ENCODE peak calls at places on chromosome 20, in six cellular contexts. F is colonic mucosa; G is tibial artery; X is thyroid gland; C is effector memory CD4-positive, alpha-beta T cell; O is SJSA1. E is an unnamed sample.

GRCh38 chr20:58640446-58640845 is 10.6 kb upstream of the STX16 start:
- DNase-seq in F (no peak), G (no peak), X (no peak), C (no peak), O (no peak), E (no peak)

GRCh38 chr20:10532351-10532750 is 97.2 kb downstream of the SLX4IP start:
- DNase-seq in F (no peak), G (no peak), X (no peak), C (no peak), O (no peak), E (no peak)

GRCh38 chr20:40860487-40860902 is 168.1 kb upstream of the TOP1 start:
- DNase-seq in F (no peak), G (no peak), X (no peak), C (no peak), O (no peak), E (no peak)

GRCh38 chr20:25007491-25008305 is 15.1 kb upstream of the APMAP start:
- DNase-seq in F (peak; percentile 16), G (peak; percentile 54), X (no peak), C (no peak), O (no peak), E (no peak)

GRCh38 chr20:57526885-57527566 is 2.1 kb upstream of the CTCFL start:
- DNase-seq in F (no peak), G (peak; percentile 53), X (no peak), C (no peak), O (no peak), E (no peak)

GRCh38 chr20:63736893-63737689 is 627 bp downstream of the LIME1 start:
- DNase-seq in F (peak; percentile 40), G (peak; percentile 67), X (no peak), C (peak; percentile 56), O (no peak), E (no peak)

GRCh38 chr20:47063407-47063806 is 168.8 kb downstream of the EYA2 start:
- DNase-seq in F (peak; percentile 92), G (no peak), X (peak; percentile 36), C (no peak), O (no peak), E (no peak)

GRCh38 chr20:11807070-11807741 is 110.5 kb upstream of the BTBD3 start:
- DNase-seq in F (no peak), G (no peak), X (no peak), C (no peak), O (peak; percentile 82), E (no peak)

GRCh38 chr20:63947638-63948456 is 8.4 kb downstream of the UCKL1 start:
- DNase-seq in F (no peak), G (peak; percentile 72), X (peak; percentile 37), C (no peak), O (no peak), E (no peak)

GRCh38 chr20:25669826-25670422 is 26.7 kb downstream of the ZNF337 start:
- DNase-seq in F (no peak), G (no peak), X (no peak), C (no peak), O (no peak), E (no peak)

GRCh38 chr20:19864130-19864529 is 106.1 kb downstream of the RIN2 start:
- DNase-seq in F (no peak), G (no peak), X (no peak), C (no peak), O (peak; percentile 64), E (no peak)

GRCh38 chr20:14235355-14235754 is 102.1 kb downstream of the FLRT3 start:
- DNase-seq in F (no peak), G (no peak), X (no peak), C (no peak), O (peak; percentile 39), E (no peak)

GRCh38 chr20:57714409-57715267 is 4.8 kb upstream of the PMEPA1 start:
- DNase-seq in F (no peak), G (peak; percentile 91), X (peak; percentile 69), C (no peak), O (peak; percentile 58), E (no peak)

GRCh38 chr20:3808141-3808479 is 12.0 kb downstream of the CDC25B start:
- DNase-seq in F (peak; percentile 95), G (peak; percentile 97), X (peak; percentile 88), C (no peak), O (no peak), E (no peak)

GRCh38 chr20:47328841-47329448 is 27.6 kb downstream of the ZMYND8 start:
- DNase-seq in F (no peak), G (no peak), X (no peak), C (no peak), O (no peak), E (no peak)

GRCh38 chr20:61728326-61728725 is 337.4 kb downstream of the TAF4 start:
- DNase-seq in F (no peak), G (no peak), X (no peak), C (no peak), O (no peak), E (no peak)

GRCh38 chr20:20207291-20207690 is 155.0 kb downstream of the CFAP61 start:
- DNase-seq in F (no peak), G (no peak), X (no peak), C (no peak), O (no peak), E (no peak)

DNA sequence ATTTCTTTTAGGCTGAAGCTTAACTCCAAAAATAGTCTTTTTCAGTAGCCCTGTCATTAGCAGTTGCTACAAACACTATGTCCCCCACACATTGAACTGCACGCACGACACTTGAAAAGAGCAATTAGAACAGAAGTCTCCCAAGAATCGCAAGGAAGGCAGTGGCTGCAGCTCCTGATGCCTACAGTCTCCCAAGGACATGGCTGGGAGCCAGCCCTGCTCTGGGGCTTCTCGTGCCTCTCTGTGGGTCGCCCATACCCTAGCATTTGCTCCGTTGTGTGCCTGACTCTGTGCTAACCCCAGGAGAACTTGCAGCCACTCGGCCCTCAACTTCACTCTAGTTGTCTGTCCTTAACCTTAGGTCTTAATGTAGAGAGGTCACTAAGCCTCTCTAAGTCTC is 454.2 kb downstream of the PTPRT start:
- DNase-seq in F (no peak), G (no peak), X (no peak), C (no peak), O (no peak), E (no peak)
- H3K9me3 ChIP-seq in F (no peaks in the 10 kb centered on the region), G (no peaks in the 10 kb centered on the region), X (no peaks in the 10 kb centered on the region), C (no peaks in the 10 kb centered on the region), O (peaks cover 7% of the 10 kb centered on the region), E (no peaks in the 10 kb centered on the region)

GRCh38 chr20:17043323-17043722 is 183.5 kb upstream of the PCSK2 start:
- DNase-seq in F (no peak), G (no peak), X (no peak), C (no peak), O (no peak), E (no peak)
- H3K9me3 ChIP-seq in F (no peaks in the 10 kb centered on the region), G (no peaks in the 10 kb centered on the region), X (no peaks in the 10 kb centered on the region), C (no peaks in the 10 kb centered on the region), O (no peaks in the 10 kb centered on the region), E (no peaks in the 10 kb centered on the region)

GRCh38 chr20:22577515-22578220 is 6.7 kb downstream of the FOXA2 start:
- DNase-seq in F (peak; percentile 62), G (no peak), X (no peak), C (no peak), O (no peak), E (no peak)
- H3K9me3 ChIP-seq in F (no peaks in the 10 kb centered on the region), G (no peaks in the 10 kb centered on the region), X (no peaks in the 10 kb centered on the region), C (no peaks in the 10 kb centered on the region), O (no peaks in the 10 kb centered on the region), E (no peaks in the 10 kb centered on the region)

GRCh38 chr20:29874476-29875202 is 1382.8 kb upstream of the DEFB115 start:
- DNase-seq in F (no peak), G (no peak), X (no peak), C (no peak), O (no peak), E (no peak)
- H3K9me3 ChIP-seq in F (no peaks in the 10 kb centered on the region), G (peaks cover 59% of the 10 kb centered on the region), X (no peaks in the 10 kb centered on the region), C (no peaks in the 10 kb centered on the region), O (no peaks in the 10 kb centered on the region), E (no peaks in the 10 kb centered on the region)

DNA sequence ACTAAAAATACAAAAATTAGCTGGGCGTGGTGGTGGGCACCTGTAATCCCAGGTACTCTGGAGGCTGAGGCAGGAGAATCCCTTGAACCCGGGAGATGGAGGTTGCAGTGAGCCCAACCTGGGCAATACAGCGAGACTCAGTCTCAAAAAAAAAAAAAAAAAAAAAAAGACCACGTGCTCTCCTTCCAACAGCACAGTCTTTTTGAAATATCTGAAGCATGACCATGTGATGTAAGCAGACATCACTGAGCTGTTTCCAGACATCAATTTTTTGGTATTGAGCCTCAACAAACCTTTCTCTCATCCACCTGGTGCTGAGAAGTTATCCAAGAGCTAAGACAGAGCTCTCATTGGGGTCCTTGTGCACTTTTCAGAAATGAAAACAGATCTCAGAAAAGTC is 249.2 kb downstream of the FOXA2 start:
- DNase-seq in F (no peak), G (no peak), X (no peak), C (no peak), O (no peak), E (no peak)
- H3K9me3 ChIP-seq in F (no peaks in the 10 kb centered on the region), G (no peaks in the 10 kb centered on the region), X (no peaks in the 10 kb centered on the region), C (no peaks in the 10 kb centered on the region), O (no peaks in the 10 kb centered on the region), E (no peaks in the 10 kb centered on the region)

DNA sequence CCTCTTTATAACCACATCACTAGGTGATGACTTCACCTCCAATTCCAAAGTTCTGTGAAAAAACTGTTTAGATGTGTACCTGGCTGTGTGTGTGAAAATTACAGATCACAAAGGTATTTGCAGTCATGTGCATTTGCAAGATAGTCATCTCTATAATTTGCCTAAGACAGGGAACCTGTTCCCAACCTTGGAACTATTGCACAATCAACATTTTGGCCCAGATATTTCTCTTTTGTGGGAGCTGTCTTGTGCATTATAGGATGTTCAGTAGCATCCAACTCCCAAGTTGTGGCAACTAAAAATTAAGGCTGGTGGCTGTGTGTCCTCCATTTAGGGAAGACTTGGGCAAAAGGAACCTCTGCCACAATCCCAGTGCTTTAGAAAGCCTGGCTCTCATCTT is 34.0 kb upstream of the FAM210B start:
- DNase-seq in F (no peak), G (no peak), X (no peak), C (no peak), O (no peak), E (no peak)
- H3K9me3 ChIP-seq in F (no peaks in the 10 kb centered on the region), G (no peaks in the 10 kb centered on the region), X (no peaks in the 10 kb centered on the region), C (no peaks in the 10 kb centered on the region), O (no peaks in the 10 kb centered on the region), E (no peaks in the 10 kb centered on the region)

GRCh38 chr20:59676877-59677140 is 72.5 kb downstream of the PHACTR3 start:
- DNase-seq in F (no peak), G (no peak), X (no peak), C (no peak), O (no peak), E (no peak)
- H3K9me3 ChIP-seq in F (no peaks in the 10 kb centered on the region), G (no peaks in the 10 kb centered on the region), X (no peaks in the 10 kb centered on the region), C (no peaks in the 10 kb centered on the region), O (no peaks in the 10 kb centered on the region), E (no peaks in the 10 kb centered on the region)

DNA sequence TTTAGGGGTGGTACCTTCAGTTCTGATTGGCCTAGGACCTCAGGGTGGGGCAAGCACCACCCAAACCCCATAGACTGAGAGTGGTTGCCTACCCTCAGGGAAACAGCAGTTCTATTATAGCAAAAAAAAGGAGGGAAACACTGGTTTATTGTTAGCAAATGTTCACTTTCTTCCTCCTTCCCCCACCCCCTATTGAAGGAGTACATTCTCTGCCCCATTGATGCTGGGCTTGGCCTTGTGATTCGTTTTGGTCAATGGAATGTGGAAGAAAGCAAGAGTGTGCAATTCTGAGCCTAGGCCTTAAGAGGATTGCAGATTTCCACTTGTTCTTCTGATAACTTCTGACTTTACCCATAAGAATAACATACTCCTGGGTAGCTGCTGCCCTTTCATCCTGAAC is 255.8 kb downstream of the NFATC2 start:
- DNase-seq in F (no peak), G (no peak), X (no peak), C (no peak), O (no peak), E (no peak)
- H3K9me3 ChIP-seq in F (no peaks in the 10 kb centered on the region), G (no peaks in the 10 kb centered on the region), X (no peaks in the 10 kb centered on the region), C (no peaks in the 10 kb centered on the region), O (no peaks in the 10 kb centered on the region), E (no peaks in the 10 kb centered on the region)

GRCh38 chr20:42277203-42277602 is 659.0 kb upstream of the CHD6 start:
- DNase-seq in F (no peak), G (no peak), X (no peak), C (no peak), O (no peak), E (no peak)
- H3K9me3 ChIP-seq in F (no peaks in the 10 kb centered on the region), G (no peaks in the 10 kb centered on the region), X (no peaks in the 10 kb centered on the region), C (no peaks in the 10 kb centered on the region), O (no peaks in the 10 kb centered on the region), E (no peaks in the 10 kb centered on the region)